ENCODE peak calls at places on chromosomes 5 and 9, in nine cellular contexts. N, B, Z, Y, G, P, M, W and C are unnamed samples.

GRCh38 chr9:136881691-136882108 is 4.6 kb upstream of the TRAF2 start:
- DNase-seq in N (no peak), B (peak; percentile 16), Z (no peak), Y (no peak), G (peak; percentile 36), P (peak; percentile 44), M (peak; percentile 72), W (no peak), C (peak; percentile 58)

GRCh38 chr5:180684623-180685161 is 35.3 kb upstream of the FLT4 start:
- DNase-seq in N (no peak), B (peak; percentile 24), Z (no peak), Y (no peak), G (no peak), P (no peak), M (no peak), W (no peak), C (no peak)

GRCh38 chr5:138829341-138829740 is 45.8 kb downstream of the LRRTM2 start:
- DNase-seq in N (no peak), B (no peak), Z (no peak), Y (no peak), G (no peak), P (peak; percentile 31), M (no peak), W (no peak), C (no peak)

GRCh38 chr5:153896701-153897100 is 142.0 kb downstream of the FAM114A2 start:
- DNase-seq in N (peak; percentile 8), B (no peak), Z (peak; percentile 21), Y (peak; percentile 85), G (no peak), P (peak; percentile 60), M (peak; percentile 32), W (no peak), C (peak; percentile 20)

GRCh38 chr5:69261034-69261433 is 26.3 kb downstream of the CDK7 start:
- DNase-seq in N (no peak), B (no peak), Z (no peak), Y (no peak), G (no peak), P (peak; percentile 83), M (no peak), W (no peak), C (no peak)

GRCh38 chr5:33299621-33300208 is 141.1 kb upstream of the TARS1 start:
- DNase-seq in N (no peak), B (no peak), Z (no peak), Y (peak; percentile 84), G (peak; percentile 48), P (peak; percentile 71), M (no peak), W (no peak), C (peak; percentile 49)

GRCh38 chr5:72167790-72168189 is 60.5 kb downstream of the MAP1B start:
- DNase-seq in N (no peak), B (no peak), Z (no peak), Y (no peak), G (no peak), P (no peak), M (no peak), W (peak; percentile 69), C (no peak)

GRCh38 chr9:123816817-123817472 is 113.0 kb downstream of the DENND1A start:
- DNase-seq in N (no peak), B (no peak), Z (no peak), Y (no peak), G (no peak), P (no peak), M (no peak), W (no peak), C (no peak)

GRCh38 chr5:61283480-61283879 is 48.6 kb upstream of the ZSWIM6 start:
- DNase-seq in N (no peak), B (no peak), Z (no peak), Y (no peak), G (no peak), P (no peak), M (no peak), W (no peak), C (no peak)

GRCh38 chr9:93461810-93462209 is 8.4 kb upstream of the FAM120AOS start:
- DNase-seq in N (no peak), B (no peak), Z (no peak), Y (no peak), G (no peak), P (no peak), M (no peak), W (no peak), C (no peak)

GRCh38 chr5:78899922-78900362 is 85.2 kb downstream of the ARSB start:
- DNase-seq in N (no peak), B (no peak), Z (peak; percentile 43), Y (peak; percentile 60), G (peak; percentile 69), P (peak; percentile 67), M (no peak), W (no peak), C (peak; percentile 40)

GRCh38 chr5:95863383-95863757 is 40.8 kb upstream of the GLRX start:
- DNase-seq in N (no peak), B (no peak), Z (no peak), Y (peak; percentile 85), G (no peak), P (peak; percentile 62), M (no peak), W (no peak), C (no peak)